ENCODE peak calls at places on chromosomes 11 and 22, in nine cellular contexts. E is NAMALWA; X is stimulated activated CD4-positive, alpha-beta T cell treated with anti-CD3 and anti-CD28 coated beads, Interleukin-1b, Interleukin-23, amount 100 ng/mL, for 24 hours; I is H4; H is psoas muscle; B is NCI-H1436; J is T-helper 2 cell; W is progenitor cell of endocrine pancreas; C is myocyte. Q is an unnamed sample.
A peak's percentile ranks its signal among the peaks of the same experiment; 100 is the strongest.

GRCh38 chr22:24402460-24403192 is 24.8 kb upstream of the ADORA2A start:
- DNase-seq in X (no peak), C (peak; percentile 94), E (no peak), B (no peak), I (peak; percentile 75), W (no peak), J (no peak), H (peak; percentile 72), Q (peak; percentile 56)

GRCh38 chr11:65435330-65435931 is 12.8 kb downstream of the NEAT1 start:
- DNase-seq in W (no peak), I (no peak), C (peak; percentile 37), X (no peak), H (no peak), J (no peak), B (no peak), E (no peak), Q (no peak)

GRCh38 chr11:134574425-134574824 is 162.4 kb upstream of the B3GAT1 start:
- DNase-seq in I (no peak), E (no peak), H (no peak), J (no peak), B (no peak), X (no peak), W (no peak), C (no peak), Q (no peak)

GRCh38 chr22:17266261-17266971 is 47.2 kb upstream of the ADA2 start:
- DNase-seq in E (no peak), C (peak; percentile 97), B (peak; percentile 60), I (no peak), W (no peak), X (no peak), H (no peak), J (peak; percentile 33), Q (no peak)

GRCh38 chr11:77191429-77191822 is 63.4 kb downstream of the MYO7A start:
- DNase-seq in E (no peak), X (no peak), H (no peak), C (no peak), J (no peak), B (no peak), W (no peak), I (no peak), Q (no peak)

GRCh38 chr11:57787920-57788716 is 26.5 kb downstream of the CTNND1 start:
- DNase-seq in W (no peak), H (no peak), B (no peak), J (no peak), I (no peak), E (no peak), C (peak; percentile 70), X (no peak), Q (no peak)

GRCh38 chr11:94876645-94877445 is 96.5 kb downstream of the CWC15 start:
- DNase-seq in E (no peak), W (no peak), J (peak; percentile 73), H (peak; percentile 73), X (peak; percentile 62), C (peak; percentile 91), B (no peak), I (peak; percentile 96), Q (peak; percentile 82)

GRCh38 chr11:13535819-13536218 is 40.0 kb upstream of the PTH start:
- DNase-seq in B (no peak), W (no peak), I (no peak), X (no peak), E (peak; percentile 29), H (no peak), J (no peak), C (no peak), Q (no peak)

GRCh38 chr11:128621491-128622136 is 34.3 kb upstream of the ETS1 start:
- DNase-seq in I (no peak), J (no peak), C (peak; percentile 24), W (no peak), H (peak; percentile 34), X (no peak), E (no peak), B (no peak), Q (peak; percentile 22)

GRCh38 chr11:101617735-101618332 is 34.0 kb upstream of the TRPC6 start:
- DNase-seq in B (no peak), X (no peak), H (no peak), E (no peak), I (no peak), J (no peak), W (no peak), C (no peak), Q (no peak)

GRCh38 chr22:28980326-28980725 is 81.3 kb downstream of the C22orf31 start:
- DNase-seq in I (no peak), X (no peak), B (no peak), H (no peak), J (no peak), W (no peak), E (no peak), C (no peak), Q (no peak)

GRCh38 chr11:58576792-58577440 is 1.3 kb upstream of the LPXN start:
- DNase-seq in I (peak; percentile 13), X (no peak), B (no peak), E (peak; percentile 30), J (peak; percentile 43), H (no peak), C (peak; percentile 58), W (no peak), Q (no peak)

GRCh38 chr11:10918698-10919097 is 60.8 kb upstream of the ZBED5 start:
- DNase-seq in X (no peak), H (no peak), E (no peak), W (no peak), I (no peak), B (no peak), J (peak; percentile 38), C (no peak), Q (no peak)

GRCh38 chr11:9203715-9204311 is 61.3 kb downstream of the DENND5A start:
- DNase-seq in H (no peak), C (peak; percentile 9), J (peak; percentile 24), E (peak; percentile 52), B (no peak), X (no peak), I (no peak), W (no peak), Q (no peak)

Q was measured in amniotic stem cell.